ENCODE peak calls at places on chromosomes 3 and 15, in eight cellular contexts. One of them, this sample, is unnamed.

GRCh38 chr15:68650901-68651709 is 72.3 kb downstream of the CORO2B start:
- DNase-seq in A549: peak; percentile 78
- DNase-seq in gastrocnemius medialis: no peak
- DNase-seq in adrenal gland: peak; percentile 48
- DNase-seq in sigmoid colon: peak; percentile 76
- DNase-seq in stomach: peak; percentile 61
- DNase-seq in breast epithelium: peak; percentile 49
- DNase-seq in uterus: peak; percentile 23
- DNase-seq in this sample: no peak

GRCh38 chr3:185405664-185406063 is 42.7 kb downstream of the MAP3K13 start:
- DNase-seq in sigmoid colon: no peak
- DNase-seq in stomach: no peak
- DNase-seq in A549: no peak
- DNase-seq in uterus: no peak
- DNase-seq in adrenal gland: no peak
- DNase-seq in breast epithelium: no peak
- DNase-seq in gastrocnemius medialis: no peak
- DNase-seq in this sample: no peak

GRCh38 chr3:67109651-67110204 is 111.6 kb downstream of the KBTBD8 start:
- DNase-seq in A549: peak; percentile 42
- DNase-seq in breast epithelium: no peak
- DNase-seq in adrenal gland: no peak
- DNase-seq in uterus: no peak
- DNase-seq in stomach: no peak
- DNase-seq in sigmoid colon: peak; percentile 58
- DNase-seq in gastrocnemius medialis: no peak
- DNase-seq in this sample: no peak

GRCh38 chr3:27312044-27312668 is 57.0 kb downstream of the NEK10 start:
- DNase-seq in stomach: no peak
- DNase-seq in breast epithelium: no peak
- DNase-seq in adrenal gland: no peak
- DNase-seq in sigmoid colon: no peak
- DNase-seq in uterus: no peak
- DNase-seq in gastrocnemius medialis: no peak
- DNase-seq in A549: peak; percentile 84
- DNase-seq in this sample: no peak

GRCh38 chr3:175865724-175866123 is 1006.6 kb downstream of the NAALADL2 start:
- DNase-seq in sigmoid colon: no peak
- DNase-seq in adrenal gland: no peak
- DNase-seq in A549: no peak
- DNase-seq in gastrocnemius medialis: no peak
- DNase-seq in uterus: no peak
- DNase-seq in breast epithelium: no peak
- DNase-seq in stomach: no peak
- DNase-seq in this sample: no peak

GRCh38 chr3:173397161-173398110 is at the start of gene NLGN1:
- DNase-seq in sigmoid colon: peak; percentile 86
- DNase-seq in adrenal gland: peak; percentile 49
- DNase-seq in stomach: peak; percentile 52
- DNase-seq in uterus: peak; percentile 74
- DNase-seq in breast epithelium: peak; percentile 61
- DNase-seq in A549: no peak
- DNase-seq in gastrocnemius medialis: peak; percentile 28
- DNase-seq in this sample: peak; percentile 91

GRCh38 chr3:10173095-10173925 is 8.6 kb downstream of the IRAK2 start:
- DNase-seq in sigmoid colon: no peak
- DNase-seq in adrenal gland: no peak
- DNase-seq in A549: peak; percentile 26
- DNase-seq in gastrocnemius medialis: no peak
- DNase-seq in stomach: no peak
- DNase-seq in breast epithelium: no peak
- DNase-seq in uterus: no peak
- DNase-seq in this sample: no peak

GRCh38 chr15:86445750-86446149 is 366.1 kb downstream of the AGBL1 start:
- DNase-seq in sigmoid colon: no peak
- DNase-seq in adrenal gland: no peak
- DNase-seq in uterus: no peak
- DNase-seq in stomach: no peak
- DNase-seq in gastrocnemius medialis: no peak
- DNase-seq in breast epithelium: no peak
- DNase-seq in A549: no peak
- DNase-seq in this sample: no peak

GRCh38 chr3:170180107-170180951 is 1.2 kb downstream of the PHC3 start:
- DNase-seq in gastrocnemius medialis: no peak
- DNase-seq in sigmoid colon: no peak
- DNase-seq in breast epithelium: no peak
- DNase-seq in stomach: peak; percentile 38
- DNase-seq in uterus: no peak
- DNase-seq in A549: no peak
- DNase-seq in adrenal gland: no peak
- DNase-seq in this sample: no peak

DNA sequence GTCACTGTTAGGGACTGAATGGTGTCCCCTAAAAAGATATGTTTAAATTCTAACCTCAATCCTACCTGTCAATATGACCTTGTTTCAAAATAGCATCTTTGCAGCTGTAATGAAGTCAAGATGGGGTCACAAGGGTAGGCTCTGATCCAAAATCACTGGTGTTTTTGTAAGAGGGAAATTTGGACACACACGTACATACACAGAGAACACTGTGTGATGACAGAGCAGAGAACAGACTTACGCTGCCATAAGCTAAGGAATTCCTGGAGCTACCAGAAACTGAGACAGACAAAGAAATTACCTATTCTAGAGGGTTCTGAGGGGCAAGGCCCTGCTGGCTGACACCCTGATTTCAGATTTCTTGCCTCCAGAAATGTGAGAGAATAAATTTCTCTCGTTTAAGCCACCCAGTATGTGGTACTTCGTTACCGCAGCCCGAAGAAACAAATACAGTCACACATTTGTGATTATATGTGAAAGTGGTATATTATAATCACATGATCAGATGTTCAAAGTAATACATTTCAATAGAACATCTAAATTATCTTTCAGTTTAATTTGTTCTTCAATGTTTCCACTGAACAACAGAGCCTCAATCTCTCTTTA is 24.8 kb downstream of the CBLB start:
- DNase-seq in uterus: no peak
- DNase-seq in adrenal gland: no peak
- DNase-seq in gastrocnemius medialis: no peak
- DNase-seq in stomach: no peak
- DNase-seq in breast epithelium: no peak
- DNase-seq in A549: no peak
- DNase-seq in sigmoid colon: no peak
- DNase-seq in this sample: no peak
- TF ChIP-seq POLR2A in uterus: no peak
- TF ChIP-seq POLR2A in adrenal gland: no peak
- TF ChIP-seq POLR2A in gastrocnemius medialis: no peak
- TF ChIP-seq POLR2A in stomach: no peak
- TF ChIP-seq POLR2A in breast epithelium: no peak
- TF ChIP-seq POLR2A in A549: no peak
- TF ChIP-seq POLR2A in sigmoid colon: no peak
- TF ChIP-seq POLR2A in this sample: no peak

DNA sequence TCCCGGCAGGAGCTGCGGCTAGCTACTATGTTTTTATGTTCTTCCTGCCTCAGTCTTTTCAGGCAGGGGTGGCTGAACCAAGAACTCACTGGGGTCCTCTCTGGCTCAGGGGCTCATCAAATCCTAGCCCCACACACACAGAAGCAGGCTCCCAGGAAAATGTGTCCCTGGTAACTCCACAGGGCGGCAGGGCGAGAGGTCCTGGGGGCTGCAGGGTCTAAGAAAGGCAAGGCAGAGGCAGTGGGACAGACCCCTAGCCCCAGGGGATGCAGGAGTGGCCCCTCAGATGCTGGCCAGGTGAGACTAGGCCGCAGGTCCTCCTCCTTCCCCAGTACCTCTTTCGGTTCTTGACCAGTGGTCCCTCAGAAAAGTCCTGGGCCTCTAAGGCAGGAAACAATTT is 48.9 kb downstream of the PTH1R start:
- DNase-seq in adrenal gland: no peak
- DNase-seq in breast epithelium: no peak
- DNase-seq in A549: no peak
- DNase-seq in uterus: peak; percentile 9
- DNase-seq in gastrocnemius medialis: peak; percentile 8
- DNase-seq in sigmoid colon: peak; percentile 44
- DNase-seq in stomach: no peak
- DNase-seq in this sample: no peak
- H3K4me3 ChIP-seq in adrenal gland: no peak overlapping the region
- H3K4me3 ChIP-seq in breast epithelium: no peak overlapping the region
- H3K4me3 ChIP-seq in A549: no peak overlapping the region
- H3K4me3 ChIP-seq in uterus: no peak overlapping the region
- H3K4me3 ChIP-seq in gastrocnemius medialis: no peak overlapping the region
- H3K4me3 ChIP-seq in sigmoid colon: no peak overlapping the region
- H3K4me3 ChIP-seq in stomach: no peak overlapping the region
- H3K4me3 ChIP-seq in this sample: no peak overlapping the region

DNA sequence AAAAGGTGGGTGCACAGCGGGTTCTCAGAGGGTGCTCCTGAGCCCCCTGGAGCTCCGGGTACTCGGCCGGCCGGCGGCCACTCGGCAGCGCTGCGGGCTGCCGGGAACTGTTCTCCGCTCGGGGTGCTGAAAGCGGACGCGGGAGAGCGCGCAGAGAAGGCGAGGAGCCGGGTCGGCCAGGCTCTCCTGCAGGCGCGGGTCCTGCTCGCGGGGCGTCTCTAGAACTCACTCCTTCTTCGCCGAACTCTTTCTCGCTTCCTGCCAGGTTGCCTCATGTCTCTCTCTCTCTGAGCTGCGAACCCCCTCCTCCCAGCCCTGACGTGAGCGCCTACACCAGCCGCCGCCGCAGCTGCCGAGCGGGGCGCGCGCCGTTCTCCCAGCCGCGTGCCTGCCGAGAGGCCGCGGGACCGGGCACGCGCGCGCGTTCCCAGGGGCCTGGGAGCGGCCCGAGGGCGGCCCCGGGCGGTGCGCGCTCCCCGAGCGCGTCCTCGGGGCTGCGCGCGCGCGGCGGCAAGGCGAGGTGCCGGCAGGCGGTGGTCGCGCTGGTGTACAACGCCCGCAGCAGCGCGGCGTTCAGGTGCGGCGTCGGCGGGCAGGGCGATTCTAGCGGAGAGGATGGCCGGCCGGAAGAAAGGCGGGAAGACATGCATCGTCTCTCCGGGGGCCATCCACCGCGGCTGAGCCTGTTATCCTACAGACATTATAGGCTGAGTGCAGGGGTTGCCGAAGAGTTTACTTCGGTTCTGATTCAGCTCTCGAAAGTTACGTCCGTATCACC is at the start of gene PEX5L:
- DNase-seq in breast epithelium: peak; percentile 53
- DNase-seq in adrenal gland: peak; percentile 53
- DNase-seq in stomach: peak; percentile 44
- DNase-seq in A549: no peak
- DNase-seq in uterus: peak; percentile 13
- DNase-seq in sigmoid colon: no peak
- DNase-seq in gastrocnemius medialis: no peak
- DNase-seq in this sample: no peak
- TF ChIP-seq CTCF in breast epithelium: no peak
- TF ChIP-seq CTCF in adrenal gland: no peak
- TF ChIP-seq CTCF in stomach: no peak
- TF ChIP-seq CTCF in A549: no peak
- TF ChIP-seq CTCF in uterus: no peak
- TF ChIP-seq CTCF in sigmoid colon: no peak
- TF ChIP-seq CTCF in gastrocnemius medialis: no peak
- TF ChIP-seq CTCF in this sample: no peak

GRCh38 chr3:129627350-129628168 is 21.1 kb upstream of the PLXND1 start:
- DNase-seq in adrenal gland: peak; percentile 51
- DNase-seq in A549: peak; percentile 89
- DNase-seq in sigmoid colon: peak; percentile 87
- DNase-seq in breast epithelium: no peak
- DNase-seq in stomach: peak; percentile 65
- DNase-seq in uterus: peak; percentile 75
- DNase-seq in gastrocnemius medialis: peak; percentile 71
- DNase-seq in this sample: no peak
- TF ChIP-seq POLR2A in adrenal gland: no peak
- TF ChIP-seq POLR2A in A549: peak; percentile 41
- TF ChIP-seq POLR2A in sigmoid colon: no peak
- TF ChIP-seq POLR2A in breast epithelium: no peak
- TF ChIP-seq POLR2A in stomach: no peak
- TF ChIP-seq POLR2A in uterus: no peak
- TF ChIP-seq POLR2A in gastrocnemius medialis: no peak
- TF ChIP-seq POLR2A in this sample: no peak